ENCODE peak calls at places on chromosomes 1 and 21, in seven cellular contexts. D is fibroblast of lung, I is astrocyte, E is neuronal stem cell, K is OCI-LY7, M is GM23338, L is mammary epithelial cell. Z is an unnamed sample.

GRCh38 chr1:159925713-159926066 is 383 bp upstream of the TAGLN2 start:
- DNase-seq in D (no peak), I (no peak), E (no peak), K (no peak), M (no peak), L (peak), Z (no peak)

GRCh38 chr1:235979716-235980338 is 85.1 kb downstream of the NID1 start:
- DNase-seq in D (no peak), I (no peak), E (no peak), K (no peak), M (no peak), L (no peak), Z (no peak)

GRCh38 chr1:10132316-10132715 is 78.1 kb upstream of the KIF1B start:
- DNase-seq in D (no peak), I (no peak), E (no peak), K (no peak), M (no peak), L (no peak), Z (no peak)

GRCh38 chr1:23524716-23525401 is 6.2 kb downstream of the E2F2 start:
- DNase-seq in D (no peak), I (no peak), E (no peak), K (peak), M (no peak), L (no peak), Z (peak)

GRCh38 chr1:55018395-55018794 is 19.7 kb downstream of the BSND start:
- DNase-seq in D (no peak), I (no peak), E (no peak), K (no peak), M (no peak), L (no peak), Z (no peak)

GRCh38 chr1:150753416-150753815 is 12.2 kb downstream of the CTSS start:
- DNase-seq in D (no peak), I (no peak), E (no peak), K (no peak), M (no peak), L (no peak), Z (no peak)

GRCh38 chr21:26449161-26449560 is 123.9 kb downstream of the CYYR1 start:
- DNase-seq in D (peak), I (peak), E (no peak), K (no peak), M (no peak), L (peak), Z (no peak)

GRCh38 chr1:182669266-182669665 is 15.1 kb downstream of the RGS8 start:
- DNase-seq in D (no peak), I (no peak), E (no peak), K (no peak), M (no peak), L (no peak), Z (no peak)

GRCh38 chr21:26840912-26841311 is 4.3 kb downstream of the ADAMTS1 start:
- DNase-seq in D (peak), I (peak), E (no peak), K (no peak), M (no peak), L (peak), Z (no peak)

GRCh38 chr1:239951518-239952130 is 140.1 kb upstream of the FMN2 start:
- DNase-seq in D (peak), I (peak), E (peak), K (peak), M (peak), L (peak), Z (peak)

GRCh38 chr1:200877010-200877409 is 4.2 kb downstream of the GPR25 start:
- DNase-seq in D (no peak), I (no peak), E (no peak), K (no peak), M (no peak), L (no peak), Z (no peak)

GRCh38 chr1:50517488-50517887 is 94.2 kb upstream of the DMRTA2 start:
- DNase-seq in D (no peak), I (no peak), E (no peak), K (no peak), M (no peak), L (no peak), Z (no peak)

GRCh38 chr1:45326627-45327591 is at the start of gene HPDL:
- DNase-seq in D (peak), I (peak), E (peak), K (peak), M (peak), L (no peak), Z (no peak)

GRCh38 chr1:116912846-116913245 is 3.1 kb downstream of the PTGFRN start:
- DNase-seq in D (no peak), I (no peak), E (no peak), K (no peak), M (no peak), L (no peak), Z (no peak)

GRCh38 chr1:53107570-53108322 is 34.7 kb downstream of the SLC1A7 start:
- DNase-seq in D (peak), I (peak), E (no peak), K (no peak), M (no peak), L (no peak), Z (peak)

GRCh38 chr1:76158126-76158525 is 83.6 kb downstream of the ST6GALNAC3 start:
- DNase-seq in D (no peak), I (peak), E (no peak), K (no peak), M (no peak), L (no peak), Z (no peak)

GRCh38 chr1:76156987-76157386 is 82.4 kb downstream of the ST6GALNAC3 start:
- DNase-seq in D (no peak), I (no peak), E (no peak), K (no peak), M (no peak), L (no peak), Z (no peak)

GRCh38 chr1:76148460-76148859 is 73.9 kb downstream of the ST6GALNAC3 start:
- DNase-seq in D (no peak), I (no peak), E (no peak), K (no peak), M (no peak), L (no peak), Z (no peak)

GRCh38 chr1:76154213-76154956 is 79.8 kb downstream of the ST6GALNAC3 start:
- DNase-seq in D (peak), I (peak), E (peak), K (peak), M (peak), L (peak), Z (peak)

GRCh38 chr1:76153856-76154212 is 79.3 kb downstream of the ST6GALNAC3 start:
- DNase-seq in D (no peak), I (no peak), E (no peak), K (no peak), M (no peak), L (no peak), Z (no peak)
- H2AFZ ChIP-seq in D (no peak), I (no peak), E (no peak), K (peak), M (no peak), L (peak), Z (no peak)

GRCh38 chr1:75616436-75617433 is 5.8 kb upstream of the SLC44A5 start:
- DNase-seq in D (peak), I (peak), E (peak), K (no peak), M (peak), L (no peak), Z (no peak)
- H3K4me3 ChIP-seq in D (no peak), I (peak), E (peak), K (no peak), M (peak), L (no peak), Z (no peak)

GRCh38 chr1:26290416-26291261 is 10.8 kb downstream of the SH3BGRL3 start:
- DNase-seq in D (no peak), I (no peak), E (no peak), K (peak), M (peak), L (no peak), Z (no peak)
- H3K4me2 ChIP-seq in D (no peak), I (no peak), E (no peak), K (peak), M (peak), L (no peak), Z (no peak)

DNA sequence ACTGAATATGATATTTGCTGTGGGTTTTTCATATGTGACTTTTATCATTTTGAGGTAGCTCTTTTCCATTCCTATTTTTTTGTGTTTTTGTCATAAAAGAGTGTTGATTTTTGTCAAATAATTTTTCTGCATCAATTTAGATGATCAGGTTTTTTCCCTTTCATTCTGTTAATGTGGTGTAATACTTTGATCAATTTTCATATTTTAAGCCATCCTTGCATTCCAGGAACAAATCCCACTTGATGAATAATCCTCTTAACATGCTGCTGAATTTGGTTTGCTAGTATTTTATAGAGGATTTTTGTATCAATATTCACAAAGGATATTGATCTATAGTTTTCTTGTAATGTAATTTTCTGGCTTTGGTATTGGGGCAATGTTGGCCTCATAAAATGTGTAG is 25.5 kb upstream of the C1orf53 start:
- DNase-seq in D (no peak), I (no peak), E (no peak), K (no peak), M (no peak), L (no peak), Z (no peak)
- H2AFZ ChIP-seq in D (no peak), I (no peak), E (no peak), K (no peak), M (no peak), L (no peak), Z (no peak)

DNA sequence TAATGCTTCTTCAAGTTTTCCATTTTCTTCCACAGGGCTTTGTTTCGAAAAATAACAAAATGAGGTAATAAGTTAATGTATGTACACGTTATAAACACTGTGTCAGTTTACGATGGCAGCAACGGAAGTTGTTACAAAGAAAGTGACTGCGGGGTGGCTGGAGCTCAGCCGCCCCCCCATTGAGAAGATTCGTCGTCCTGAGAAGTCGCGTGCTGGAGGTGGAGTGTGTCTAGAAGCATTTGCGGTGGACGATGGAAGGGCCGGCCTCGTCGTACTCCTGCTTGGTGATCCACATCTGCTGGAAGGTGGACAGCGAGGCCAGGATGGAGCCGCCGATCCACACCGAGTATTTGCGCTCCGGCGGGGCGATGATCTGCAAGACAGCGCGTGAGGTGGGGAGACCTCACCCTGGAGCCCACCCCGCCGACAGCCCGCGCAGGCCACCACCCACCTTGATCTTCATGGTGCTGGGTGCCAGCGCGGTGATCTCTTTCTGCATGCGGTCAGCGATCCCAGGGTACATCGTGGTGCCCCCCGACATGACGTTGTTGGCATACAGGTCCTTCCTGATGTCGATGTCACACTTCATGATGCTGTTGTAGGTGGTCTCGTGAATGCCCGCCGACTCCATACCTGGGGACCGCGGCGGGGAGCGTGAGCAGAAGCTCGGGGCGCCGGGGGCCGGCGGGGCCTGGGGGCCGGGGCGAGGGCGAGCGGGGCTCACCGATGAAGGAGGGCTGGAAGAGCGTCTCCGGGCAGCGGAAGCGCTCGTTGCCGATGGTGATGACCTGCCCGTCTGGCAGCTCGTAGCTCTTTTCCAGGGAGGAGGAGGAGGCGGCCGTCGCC is 2.4 kb downstream of the ACTA1 start:
- DNase-seq in D (no peak), I (no peak), E (no peak), K (no peak), M (peak), L (no peak), Z (no peak)
- H3K4me3 ChIP-seq in D (no peak), I (no peak), E (peak), K (no peak), M (peak), L (no peak), Z (no peak)

GRCh38 chr1:25971044-25971881 is 26.6 kb downstream of the PAFAH2 start:
- DNase-seq in D (no peak), I (no peak), E (no peak), K (peak), M (peak), L (no peak), Z (no peak)
- H3K4me2 ChIP-seq in D (no peak), I (no peak), E (no peak), K (peak), M (no peak), L (no peak), Z (no peak)

DNA sequence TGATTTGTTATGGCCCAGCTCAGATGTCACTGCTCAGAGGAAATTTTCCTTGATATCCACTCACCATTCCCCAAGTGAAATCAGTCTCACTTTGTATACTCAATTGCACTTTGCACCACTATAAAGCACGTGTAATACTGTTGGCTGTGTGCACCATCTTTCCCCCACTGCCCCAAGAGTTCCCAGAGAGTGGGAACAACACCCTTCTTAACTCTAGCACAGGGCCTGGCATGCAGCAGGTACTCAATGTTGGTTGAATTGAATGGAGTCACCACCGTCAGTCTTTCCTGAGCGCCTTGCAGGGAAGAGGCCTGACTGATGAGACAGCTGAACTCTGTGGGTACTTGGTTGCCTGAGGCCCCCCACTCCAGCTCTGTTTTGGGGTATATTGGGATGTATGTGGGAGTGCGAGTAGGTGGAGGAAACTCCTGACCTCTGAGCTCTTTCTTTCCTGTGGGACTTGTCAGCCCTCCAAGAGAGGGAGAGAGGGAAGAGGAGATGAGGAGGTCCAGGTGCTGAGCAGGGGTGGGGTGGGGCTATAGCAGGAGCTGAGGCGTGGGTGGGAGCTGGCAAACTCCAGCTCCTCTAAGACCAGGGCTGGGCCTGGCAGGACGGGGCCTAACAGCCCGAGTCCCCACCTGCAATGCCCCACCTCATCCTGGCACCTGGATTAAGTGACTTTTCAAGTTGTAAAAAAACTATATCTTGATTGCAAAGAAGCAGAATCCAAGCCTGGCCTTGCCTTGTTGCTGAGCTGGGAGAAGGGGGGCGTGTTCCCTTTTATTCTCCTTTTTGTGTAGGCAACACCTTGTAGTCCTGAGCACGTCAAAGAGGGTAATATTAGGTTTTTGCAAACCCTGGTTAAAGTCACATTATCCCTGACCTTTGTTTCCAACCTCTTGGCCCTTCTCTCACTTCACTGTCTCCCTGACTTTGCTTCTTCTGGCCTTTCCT is 19.4 kb upstream of the WASF2 start:
- DNase-seq in D (no peak), I (no peak), E (no peak), K (no peak), M (no peak), L (no peak), Z (no peak)
- H2AFZ ChIP-seq in D (no peak), I (no peak), E (no peak), K (no peak), M (peak), L (peak), Z (no peak)

GRCh38 chr1:199843856-199844255 is 183.7 kb upstream of the NR5A2 start:
- DNase-seq in D (no peak), I (peak), E (no peak), K (no peak), M (no peak), L (no peak), Z (no peak)
- H3K4me3 ChIP-seq in D (no peak), I (no peak), E (no peak), K (no peak), M (no peak), L (no peak), Z (no peak)

Z was measured in PC-9.